ENCODE peak calls at places on chromosomes 12 and 14, in nine cellular contexts. V is effector memory CD4-positive, alpha-beta T cell; E is COR-L47; Q is adrenal gland; N is endothelial cell of umbilical vein; M is HTR-8/SVneo; R is fibroblast of villous mesenchyme; P is GDM1; I is upper lobe of right lung. L is an unnamed sample.

GRCh38 chr12:2475984-2476383 is 318.8 kb upstream of the FKBP4 start:
- DNase-seq in V (no peak), E (no peak), Q (no peak), N (no peak), M (no peak), R (no peak), P (no peak), I (no peak), L (no peak)

GRCh38 chr12:12282761-12283160 is 15.9 kb upstream of the LRP6 start:
- DNase-seq in V (no peak), E (no peak), Q (no peak), N (peak), M (no peak), R (peak), P (no peak), I (no peak), L (peak)

GRCh38 chr12:59044791-59045190 is 124.5 kb upstream of the LRIG3 start:
- DNase-seq in V (no peak), E (no peak), Q (no peak), N (no peak), M (no peak), R (no peak), P (no peak), I (no peak), L (no peak)

GRCh38 chr12:88600272-88600671 is 20.0 kb upstream of the KITLG start:
- DNase-seq in V (no peak), E (no peak), Q (no peak), N (no peak), M (no peak), R (peak), P (no peak), I (no peak), L (no peak)

GRCh38 chr12:59431266-59431665 is 164.6 kb upstream of the SLC16A7 start:
- DNase-seq in V (no peak), E (no peak), Q (no peak), N (peak), M (no peak), R (no peak), P (no peak), I (no peak), L (peak)

GRCh38 chr12:94586589-94587259 is 63.6 kb downstream of the TMCC3 start:
- DNase-seq in V (no peak), E (no peak), Q (no peak), N (peak), M (no peak), R (no peak), P (no peak), I (no peak), L (peak)

GRCh38 chr12:42810006-42810405 is 220.5 kb upstream of the PRICKLE1 start:
- DNase-seq in V (no peak), E (no peak), Q (no peak), N (no peak), M (no peak), R (no peak), P (no peak), I (no peak), L (no peak)

GRCh38 chr14:22008766-22009165 is 335.1 kb upstream of the OR4E1 start:
- DNase-seq in V (no peak), E (no peak), Q (no peak), N (no peak), M (no peak), R (no peak), P (no peak), I (no peak), L (no peak)

GRCh38 chr14:41609704-41610183 is 3.1 kb downstream of the LRFN5 start:
- DNase-seq in V (no peak), E (peak), Q (peak), N (no peak), M (peak), R (peak), P (no peak), I (peak), L (no peak)

GRCh38 chr14:23829736-23830474 is 123.7 kb upstream of the DHRS4 start:
- DNase-seq in V (no peak), E (no peak), Q (peak), N (peak), M (peak), R (peak), P (no peak), I (no peak), L (peak)

GRCh38 chr14:104682107-104682593 is 7.3 kb upstream of the INF2 start:
- DNase-seq in V (no peak), E (no peak), Q (peak), N (no peak), M (peak), R (no peak), P (no peak), I (no peak), L (no peak)

GRCh38 chr12:19177754-19178153 is 48.2 kb downstream of the PLEKHA5 start:
- DNase-seq in V (no peak), E (no peak), Q (no peak), N (no peak), M (no peak), R (peak), P (no peak), I (no peak), L (peak)

GRCh38 chr14:68279777-68280233 is 460.2 kb downstream of the RAD51B start:
- DNase-seq in V (no peak), E (no peak), Q (no peak), N (no peak), M (no peak), R (no peak), P (no peak), I (no peak), L (no peak)

GRCh38 chr14:58426819-58427288 is 477 bp downstream of the TIMM9 start:
- DNase-seq in V (peak), E (peak), Q (peak), N (peak), M (peak), R (peak), P (peak), I (peak), L (peak)

GRCh38 chr14:52063107-52063506 is 5.8 kb downstream of the NID2 start:
- DNase-seq in V (no peak), E (no peak), Q (no peak), N (no peak), M (no peak), R (no peak), P (no peak), I (no peak), L (no peak)

GRCh38 chr14:75978249-75978731 is 3.5 kb downstream of the TGFB3 start:
- DNase-seq in V (no peak), E (no peak), Q (peak), N (no peak), M (no peak), R (peak), P (no peak), I (no peak), L (no peak)

GRCh38 chr14:97033556-97034081 is 236.4 kb downstream of the VRK1 start:
- DNase-seq in V (no peak), E (no peak), Q (no peak), N (no peak), M (no peak), R (no peak), P (no peak), I (no peak), L (no peak)

GRCh38 chr14:22084393-22085281 is 411.0 kb upstream of the OR4E1 start:
- DNase-seq in V (no peak), E (peak), Q (no peak), N (peak), M (peak), R (peak), P (peak), I (no peak), L (peak)

GRCh38 chr12:5616854-5617253 is 184.9 kb downstream of the NTF3 start:
- DNase-seq in V (no peak), E (no peak), Q (no peak), N (no peak), M (no peak), R (no peak), P (no peak), I (no peak), L (no peak)

GRCh38 chr14:94919896-94920295 is 150.0 kb upstream of the GSC start:
- DNase-seq in V (no peak), E (no peak), Q (no peak), N (no peak), M (no peak), R (no peak), P (no peak), I (no peak), L (no peak)

GRCh38 chr14:105473677-105474477 is 744 bp upstream of the CRIP2 start:
- DNase-seq in V (peak), E (peak), Q (peak), N (peak), M (peak), R (peak), P (peak), I (peak), L (peak)

GRCh38 chr12:49415426-49416040 is 48.3 kb downstream of the SPATS2 start:
- DNase-seq in V (no peak), E (no peak), Q (no peak), N (no peak), M (no peak), R (peak), P (no peak), I (no peak), L (no peak)

GRCh38 chr14:95334044-95334443 is 14.3 kb upstream of the CLMN start:
- DNase-seq in V (no peak), E (no peak), Q (no peak), N (no peak), M (no peak), R (no peak), P (no peak), I (no peak), L (no peak)

GRCh38 chr14:91493169-91493568 is 16.9 kb downstream of the PPP4R3A start:
- DNase-seq in V (no peak), E (no peak), Q (no peak), N (no peak), M (no peak), R (peak), P (no peak), I (no peak), L (no peak)

GRCh38 chr12:123942277-123942653 is 30.4 kb downstream of the CCDC92 start:
- DNase-seq in V (no peak), E (no peak), Q (no peak), N (peak), M (peak), R (peak), P (no peak), I (no peak), L (peak)

GRCh38 chr12:108575199-108575912 is 13.0 kb downstream of the ISCU start:
- DNase-seq in V (no peak), E (no peak), Q (peak), N (no peak), M (no peak), R (no peak), P (no peak), I (no peak), L (no peak)

GRCh38 chr12:78863482-78864427 is 819 bp upstream of the SYT1 start:
- DNase-seq in V (no peak), E (peak), Q (no peak), N (peak), M (peak), R (peak), P (no peak), I (peak), L (peak)

GRCh38 chr14:53432378-53432802 is 279.3 kb upstream of the DDHD1 start:
- DNase-seq in V (no peak), E (no peak), Q (peak), N (peak), M (peak), R (peak), P (peak), I (no peak), L (peak)

GRCh38 chr12:753401-754237 is 1.2 kb downstream of the WNK1 start:
- DNase-seq in V (peak), E (no peak), Q (peak), N (no peak), M (no peak), R (peak), P (no peak), I (peak), L (peak)

GRCh38 chr12:113173081-113173698 is 12.1 kb downstream of the DDX54 start:
- DNase-seq in V (no peak), E (no peak), Q (no peak), N (no peak), M (no peak), R (no peak), P (no peak), I (no peak), L (no peak)

GRCh38 chr12:56107242-56107641 is 2.9 kb downstream of the PA2G4 start:
- DNase-seq in V (no peak), E (no peak), Q (no peak), N (no peak), M (no peak), R (no peak), P (no peak), I (no peak), L (no peak)

GRCh38 chr12:120739821-120740613 is 14.4 kb downstream of the ACADS start:
- DNase-seq in V (no peak), E (no peak), Q (no peak), N (no peak), M (no peak), R (no peak), P (no peak), I (no peak), L (no peak)

GRCh38 chr12:49808686-49809368 is 19.4 kb downstream of the NCKAP5L start:
- DNase-seq in V (no peak), E (no peak), Q (no peak), N (no peak), M (no peak), R (peak), P (no peak), I (no peak), L (no peak)

GRCh38 chr14:44613061-44613712 is 106.1 kb upstream of the FSCB start:
- DNase-seq in V (no peak), E (no peak), Q (no peak), N (no peak), M (no peak), R (no peak), P (no peak), I (no peak), L (no peak)

GRCh38 chr12:4881665-4882064 is 28.0 kb upstream of the KCNA1 start:
- DNase-seq in V (no peak), E (no peak), Q (no peak), N (no peak), M (no peak), R (no peak), P (no peak), I (no peak), L (no peak)

GRCh38 chr14:104953896-104954656 is 24.1 kb downstream of the AHNAK2 start:
- DNase-seq in V (no peak), E (no peak), Q (peak), N (no peak), M (no peak), R (no peak), P (no peak), I (no peak), L (no peak)

L was measured in dermis blood vessel endothelial cell.